ENCODE peak calls at places on chromosomes 3 and 15, in six cellular contexts. One of them, this sample, is unnamed.
A peak's percentile ranks its signal among the peaks of the same experiment; 100 is the strongest.

GRCh38 chr3:134373278-134373941 is 837 bp downstream of the AMOTL2 start:
- DNase-seq in cardiac muscle cell: peak; percentile 93
- DNase-seq in SK-N-SH: peak; percentile 84
- DNase-seq in esophagus squamous epithelium: no peak
- DNase-seq in lung: peak; percentile 87
- DNase-seq in heart right ventricle: peak; percentile 93
- DNase-seq in this sample: peak; percentile 91

GRCh38 chr3:171532294-171532693 is 72.1 kb upstream of the TNIK start:
- DNase-seq in cardiac muscle cell: no peak
- DNase-seq in SK-N-SH: no peak
- DNase-seq in esophagus squamous epithelium: no peak
- DNase-seq in lung: no peak
- DNase-seq in heart right ventricle: no peak
- DNase-seq in this sample: no peak

GRCh38 chr3:126127904-126128303 is 44.0 kb upstream of the SLC41A3 start:
- DNase-seq in cardiac muscle cell: no peak
- DNase-seq in SK-N-SH: peak; percentile 15
- DNase-seq in esophagus squamous epithelium: no peak
- DNase-seq in lung: no peak
- DNase-seq in heart right ventricle: peak; percentile 2
- DNase-seq in this sample: no peak

GRCh38 chr3:71208273-71209095 is 375.0 kb downstream of the FOXP1 start:
- DNase-seq in cardiac muscle cell: no peak
- DNase-seq in SK-N-SH: no peak
- DNase-seq in esophagus squamous epithelium: no peak
- DNase-seq in lung: no peak
- DNase-seq in heart right ventricle: no peak
- DNase-seq in this sample: peak; percentile 56

GRCh38 chr3:107430214-107431047 is 53.2 kb downstream of the CCDC54 start:
- DNase-seq in cardiac muscle cell: no peak
- DNase-seq in SK-N-SH: peak; percentile 13
- DNase-seq in esophagus squamous epithelium: no peak
- DNase-seq in lung: no peak
- DNase-seq in heart right ventricle: peak; percentile 36
- DNase-seq in this sample: no peak

GRCh38 chr15:62845239-62846126 is 197.1 kb upstream of the TPM1 start:
- DNase-seq in cardiac muscle cell: no peak
- DNase-seq in SK-N-SH: no peak
- DNase-seq in esophagus squamous epithelium: no peak
- DNase-seq in lung: no peak
- DNase-seq in heart right ventricle: no peak
- DNase-seq in this sample: peak; percentile 43

GRCh38 chr15:92846716-92847115 is 53.4 kb upstream of the CHD2 start:
- DNase-seq in cardiac muscle cell: no peak
- DNase-seq in SK-N-SH: no peak
- DNase-seq in esophagus squamous epithelium: no peak
- DNase-seq in lung: no peak
- DNase-seq in heart right ventricle: no peak
- DNase-seq in this sample: no peak

GRCh38 chr15:32774022-32774421 is 56.2 kb downstream of the GREM1 start:
- DNase-seq in cardiac muscle cell: no peak
- DNase-seq in SK-N-SH: no peak
- DNase-seq in esophagus squamous epithelium: no peak
- DNase-seq in lung: no peak
- DNase-seq in heart right ventricle: no peak
- DNase-seq in this sample: peak; percentile 94

GRCh38 chr3:187795207-187795960 is 50.1 kb upstream of the BCL6 start:
- DNase-seq in cardiac muscle cell: no peak
- DNase-seq in SK-N-SH: no peak
- DNase-seq in esophagus squamous epithelium: no peak
- DNase-seq in lung: no peak
- DNase-seq in heart right ventricle: no peak
- DNase-seq in this sample: no peak

GRCh38 chr3:62940763-62941632 is 65.8 kb upstream of the CADPS start:
- DNase-seq in cardiac muscle cell: no peak
- DNase-seq in SK-N-SH: no peak
- DNase-seq in esophagus squamous epithelium: no peak
- DNase-seq in lung: no peak
- DNase-seq in heart right ventricle: no peak
- DNase-seq in this sample: peak; percentile 10

GRCh38 chr3:178480795-178481194 is 55.4 kb upstream of the KCNMB2 start:
- DNase-seq in cardiac muscle cell: no peak
- DNase-seq in SK-N-SH: no peak
- DNase-seq in esophagus squamous epithelium: no peak
- DNase-seq in lung: no peak
- DNase-seq in heart right ventricle: no peak
- DNase-seq in this sample: no peak

GRCh38 chr15:87712211-87712610 is 544.3 kb downstream of the NTRK3 start:
- DNase-seq in cardiac muscle cell: peak; percentile 43
- DNase-seq in SK-N-SH: no peak
- DNase-seq in esophagus squamous epithelium: no peak
- DNase-seq in lung: no peak
- DNase-seq in heart right ventricle: no peak
- DNase-seq in this sample: no peak

GRCh38 chr15:80979538-80980200 is 9.9 kb downstream of the MESD start:
- DNase-seq in cardiac muscle cell: peak; percentile 31
- DNase-seq in SK-N-SH: no peak
- DNase-seq in esophagus squamous epithelium: no peak
- DNase-seq in lung: no peak
- DNase-seq in heart right ventricle: no peak
- DNase-seq in this sample: no peak

GRCh38 chr3:1079641-1080040 is 13.2 kb upstream of the CNTN6 start:
- DNase-seq in cardiac muscle cell: no peak
- DNase-seq in SK-N-SH: no peak
- DNase-seq in esophagus squamous epithelium: no peak
- DNase-seq in lung: no peak
- DNase-seq in heart right ventricle: no peak
- DNase-seq in this sample: no peak
- H3K4me3 ChIP-seq in cardiac muscle cell: no peak overlapping the region
- H3K4me3 ChIP-seq in SK-N-SH: no peak overlapping the region
- H3K4me3 ChIP-seq in esophagus squamous epithelium: no peak overlapping the region
- H3K4me3 ChIP-seq in lung: no peak overlapping the region
- H3K4me3 ChIP-seq in heart right ventricle: no peak overlapping the region
- H3K4me3 ChIP-seq in this sample: no peak overlapping the region

DNA sequence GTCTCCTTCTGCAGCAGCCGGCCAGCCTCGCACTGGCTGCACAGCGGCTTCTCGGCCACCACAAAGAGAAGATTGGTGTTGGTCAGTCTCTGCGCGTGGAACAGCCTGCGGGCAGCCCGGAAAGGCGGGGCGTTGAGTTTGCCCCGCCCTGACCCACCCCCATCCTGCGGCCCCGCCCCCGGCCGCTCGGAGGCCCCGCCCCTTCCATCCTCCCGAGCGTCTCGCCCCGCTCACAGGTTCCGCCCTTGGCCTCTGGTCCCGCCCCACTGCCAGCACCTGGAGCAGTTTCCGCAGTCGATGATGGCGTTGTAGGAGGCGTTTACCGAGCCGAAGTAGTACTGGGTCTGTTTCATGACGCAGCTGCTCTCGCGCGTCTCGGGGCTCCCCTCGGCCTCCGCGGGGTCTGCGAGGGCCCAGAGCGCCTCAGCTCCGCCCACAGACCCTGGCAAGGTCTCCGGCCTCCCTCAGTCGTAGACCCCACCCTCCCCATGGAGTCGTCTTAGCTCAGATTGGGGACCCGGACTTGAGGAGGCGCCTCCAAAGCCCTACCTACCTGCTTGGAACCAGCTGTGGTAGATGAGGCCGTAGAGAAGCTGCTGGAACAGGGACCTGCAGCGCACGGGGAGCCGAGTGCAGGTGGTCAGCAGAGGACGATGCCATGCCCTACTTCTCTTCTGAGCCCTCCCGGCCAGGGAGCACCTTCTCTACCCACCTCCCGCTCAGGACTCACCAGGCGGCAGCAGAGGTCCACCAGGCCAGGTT is 5.9 kb upstream of the TMEM115 start:
- DNase-seq in cardiac muscle cell: peak; percentile 86
- DNase-seq in SK-N-SH: peak; percentile 90
- DNase-seq in esophagus squamous epithelium: peak; percentile 50
- DNase-seq in lung: peak; percentile 76
- DNase-seq in heart right ventricle: peak; percentile 80
- DNase-seq in this sample: no peak
- H3K27ac ChIP-seq in cardiac muscle cell: no peak overlapping the region
- H3K27ac ChIP-seq in SK-N-SH: peak overlapping the region; percentile 36
- H3K27ac ChIP-seq in esophagus squamous epithelium: peak overlapping the region; percentile 73
- H3K27ac ChIP-seq in lung: no peak overlapping the region
- H3K27ac ChIP-seq in heart right ventricle: peak overlapping the region; percentile 37
- H3K27ac ChIP-seq in this sample: no peak overlapping the region

DNA sequence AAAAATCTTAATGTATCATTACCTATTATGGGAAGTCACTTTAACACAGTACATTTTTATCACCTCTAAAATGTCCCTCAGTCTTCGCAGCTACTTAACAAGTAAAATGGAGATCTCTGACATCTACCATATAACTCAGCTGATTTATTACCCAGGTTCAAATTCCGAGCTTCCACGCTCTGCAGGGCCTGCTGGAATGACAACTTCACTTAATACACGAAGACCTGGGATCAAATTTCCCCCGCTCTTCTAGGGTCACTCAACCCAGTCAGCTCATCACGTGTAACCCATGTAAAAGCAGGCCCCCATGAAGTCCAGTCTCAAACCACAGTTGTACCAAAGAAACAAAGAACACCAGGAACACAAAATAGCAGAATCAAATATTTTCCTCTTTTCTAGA is 44.2 kb upstream of the ACP3 start:
- DNase-seq in cardiac muscle cell: no peak
- DNase-seq in SK-N-SH: no peak
- DNase-seq in esophagus squamous epithelium: no peak
- DNase-seq in lung: no peak
- DNase-seq in heart right ventricle: no peak
- DNase-seq in this sample: no peak
- H3K36me3 ChIP-seq in cardiac muscle cell: no peaks in the 10 kb centered on the region
- H3K36me3 ChIP-seq in SK-N-SH: no peaks in the 10 kb centered on the region
- H3K36me3 ChIP-seq in esophagus squamous epithelium: no peaks in the 10 kb centered on the region
- H3K36me3 ChIP-seq in lung: no peaks in the 10 kb centered on the region
- H3K36me3 ChIP-seq in heart right ventricle: no peaks in the 10 kb centered on the region
- H3K36me3 ChIP-seq in this sample: no peaks in the 10 kb centered on the region

DNA sequence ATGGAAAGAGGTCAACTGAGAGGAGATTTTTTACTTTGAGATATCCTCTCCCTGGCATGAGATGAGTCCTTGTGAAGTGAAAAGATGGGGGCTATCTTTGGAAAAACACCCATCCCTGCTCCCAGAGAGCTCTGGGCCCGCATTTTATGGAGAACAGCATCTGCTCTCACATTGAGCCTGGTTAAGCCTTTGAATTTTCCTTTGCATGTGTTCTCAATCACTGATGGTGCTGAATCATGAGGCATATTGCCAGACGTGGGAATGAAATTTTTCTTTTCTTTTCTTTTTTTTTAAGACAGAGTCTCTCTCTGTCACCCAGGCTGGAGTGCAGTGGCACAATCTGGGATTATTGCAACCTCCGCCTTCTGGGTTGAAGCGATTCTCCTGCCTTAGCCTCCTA is 24.4 kb downstream of the TMEM45A start:
- DNase-seq in cardiac muscle cell: no peak
- DNase-seq in SK-N-SH: no peak
- DNase-seq in esophagus squamous epithelium: no peak
- DNase-seq in lung: no peak
- DNase-seq in heart right ventricle: no peak
- DNase-seq in this sample: no peak
- H3K4me3 ChIP-seq in cardiac muscle cell: no peak overlapping the region
- H3K4me3 ChIP-seq in SK-N-SH: no peak overlapping the region
- H3K4me3 ChIP-seq in esophagus squamous epithelium: no peak overlapping the region
- H3K4me3 ChIP-seq in lung: no peak overlapping the region
- H3K4me3 ChIP-seq in heart right ventricle: no peak overlapping the region
- H3K4me3 ChIP-seq in this sample: no peak overlapping the region

GRCh38 chr3:9403463-9403862 is 6.0 kb downstream of the SETD5 start:
- DNase-seq in cardiac muscle cell: no peak
- DNase-seq in SK-N-SH: no peak
- DNase-seq in esophagus squamous epithelium: no peak
- DNase-seq in lung: no peak
- DNase-seq in heart right ventricle: no peak
- DNase-seq in this sample: no peak

GRCh38 chr3:9400626-9401025 is 3.2 kb downstream of the SETD5 start:
- DNase-seq in cardiac muscle cell: peak; percentile 13
- DNase-seq in SK-N-SH: no peak
- DNase-seq in esophagus squamous epithelium: no peak
- DNase-seq in lung: no peak
- DNase-seq in heart right ventricle: no peak
- DNase-seq in this sample: no peak

GRCh38 chr3:9402410-9403228 is 5.2 kb downstream of the SETD5 start:
- DNase-seq in cardiac muscle cell: peak; percentile 81
- DNase-seq in SK-N-SH: peak; percentile 44
- DNase-seq in esophagus squamous epithelium: no peak
- DNase-seq in lung: no peak
- DNase-seq in heart right ventricle: peak; percentile 36
- DNase-seq in this sample: peak; percentile 49

GRCh38 chr3:9399746-9400145 is 2.3 kb downstream of the SETD5 start:
- DNase-seq in cardiac muscle cell: peak; percentile 91
- DNase-seq in SK-N-SH: peak; percentile 63
- DNase-seq in esophagus squamous epithelium: no peak
- DNase-seq in lung: peak; percentile 43
- DNase-seq in heart right ventricle: peak; percentile 78
- DNase-seq in this sample: peak; percentile 65

DNA sequence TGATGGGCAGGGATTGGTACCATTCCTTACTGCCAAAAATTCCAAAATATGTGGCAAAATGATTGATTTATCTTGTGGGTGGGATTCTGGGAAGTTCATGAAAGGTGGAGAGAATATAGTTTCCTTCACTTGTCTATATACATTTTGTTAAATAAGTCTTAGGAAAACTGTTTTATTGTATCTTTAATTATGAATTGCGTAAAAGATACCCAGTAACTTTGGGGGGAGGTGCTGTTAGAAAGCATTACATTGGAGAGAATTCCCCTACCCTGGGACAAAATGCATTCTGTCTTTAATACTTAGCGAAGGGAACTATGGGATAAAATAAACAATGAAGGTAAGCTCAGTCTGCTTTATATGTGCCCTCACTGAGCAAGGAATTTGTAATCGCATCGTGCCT is 4.6 kb downstream of the SETD5 start:
- DNase-seq in cardiac muscle cell: no peak
- DNase-seq in SK-N-SH: no peak
- DNase-seq in esophagus squamous epithelium: no peak
- DNase-seq in lung: no peak
- DNase-seq in heart right ventricle: no peak
- DNase-seq in this sample: no peak
- H3K27ac ChIP-seq in cardiac muscle cell: peak overlapping the region; percentile 99
- H3K27ac ChIP-seq in SK-N-SH: peak overlapping the region; percentile 30
- H3K27ac ChIP-seq in esophagus squamous epithelium: peak overlapping the region; percentile 100
- H3K27ac ChIP-seq in lung: no peak overlapping the region
- H3K27ac ChIP-seq in heart right ventricle: peak overlapping the region; percentile 99
- H3K27ac ChIP-seq in this sample: no peak overlapping the region

GRCh38 chr15:52225230-52225629 is 34.0 kb upstream of the GNB5 start:
- DNase-seq in cardiac muscle cell: no peak
- DNase-seq in SK-N-SH: no peak
- DNase-seq in esophagus squamous epithelium: no peak
- DNase-seq in lung: no peak
- DNase-seq in heart right ventricle: no peak
- DNase-seq in this sample: no peak
- H3K36me3 ChIP-seq in cardiac muscle cell: peaks cover 5% of the 10 kb centered on the region
- H3K36me3 ChIP-seq in SK-N-SH: no peaks in the 10 kb centered on the region
- H3K36me3 ChIP-seq in esophagus squamous epithelium: no peaks in the 10 kb centered on the region
- H3K36me3 ChIP-seq in lung: peaks cover 6% of the 10 kb centered on the region
- H3K36me3 ChIP-seq in heart right ventricle: peaks cover 37% of the 10 kb centered on the region
- H3K36me3 ChIP-seq in this sample: no peaks in the 10 kb centered on the region